ENCODE peak calls at places on chromosomes 2 and 18, in seven cellular contexts. B is HFF-Myc, A is fibroblast of villous mesenchyme, L is BJ, G is adrenal gland, X is foreskin fibroblast, V is colonic mucosa. S is an unnamed sample.

GRCh38 chr2:233209117-233209977 is 42.1 kb upstream of the ATG16L1 start:
- DNase-seq in B (no peak), A (peak), L (no peak), G (no peak), X (no peak), V (no peak), S (peak)

GRCh38 chr2:25286025-25286400 is 55.7 kb downstream of the DNMT3A start:
- DNase-seq in B (no peak), A (no peak), L (no peak), G (no peak), X (no peak), V (peak), S (no peak)

GRCh38 chr2:54370405-54371104 is 85.6 kb upstream of the SPTBN1 start:
- DNase-seq in B (no peak), A (peak), L (no peak), G (peak), X (peak), V (no peak), S (no peak)

GRCh38 chr18:77300579-77300978 is 50.9 kb downstream of the GALR1 start:
- DNase-seq in B (no peak), A (no peak), L (no peak), G (no peak), X (no peak), V (no peak), S (no peak)

GRCh38 chr2:43790118-43790517 is 16.3 kb downstream of the DYNC2LI1 start:
- DNase-seq in B (no peak), A (peak), L (no peak), G (no peak), X (no peak), V (no peak), S (peak)

GRCh38 chr2:191915750-191916149 is 68.9 kb upstream of the CAVIN2 start:
- DNase-seq in B (no peak), A (no peak), L (no peak), G (no peak), X (no peak), V (no peak), S (no peak)

GRCh38 chr18:34862561-34862960 is 152.5 kb downstream of the DTNA start:
- DNase-seq in B (no peak), A (no peak), L (no peak), G (no peak), X (no peak), V (no peak), S (no peak)

GRCh38 chr2:31089645-31090044 is 48.6 kb downstream of the GALNT14 start:
- DNase-seq in B (no peak), A (no peak), L (no peak), G (no peak), X (no peak), V (no peak), S (no peak)

GRCh38 chr2:55620123-55620779 is 2.8 kb upstream of the PPP4R3B start:
- DNase-seq in B (no peak), A (no peak), L (no peak), G (no peak), X (no peak), V (no peak), S (peak)

GRCh38 chr2:120845281-120845680 is 109.6 kb downstream of the GLI2 start:
- DNase-seq in B (no peak), A (no peak), L (no peak), G (no peak), X (no peak), V (peak), S (peak)
- TF ChIP-seq CTCF in B (no peak), A (no peak), L (no peak), G (no peak), X (no peak), V (no peak), S (no peak)

GRCh38 chr2:86434290-86434689 is 6.9 kb upstream of the KDM3A start:
- DNase-seq in B (no peak), A (no peak), L (no peak), G (no peak), X (no peak), V (no peak), S (no peak)
- H3K4me3 ChIP-seq in B (no peak), A (no peak), L (no peak), G (no peak), X (no peak), V (no peak), S (no peak)

GRCh38 chr2:61096438-61096837 is 30.8 kb downstream of the SANBR start:
- DNase-seq in B (no peak), A (no peak), L (no peak), G (no peak), X (no peak), V (no peak), S (no peak)

GRCh38 chr2:61085883-61086282 is 20.2 kb downstream of the SANBR start:
- DNase-seq in B (no peak), A (no peak), L (no peak), G (no peak), X (no peak), V (no peak), S (no peak)

GRCh38 chr2:61089797-61090196 is 24.1 kb downstream of the SANBR start:
- DNase-seq in B (no peak), A (no peak), L (no peak), G (no peak), X (no peak), V (no peak), S (no peak)

GRCh38 chr2:61091485-61091884 is 25.8 kb downstream of the SANBR start:
- DNase-seq in B (no peak), A (no peak), L (no peak), G (no peak), X (no peak), V (no peak), S (no peak)

DNA sequence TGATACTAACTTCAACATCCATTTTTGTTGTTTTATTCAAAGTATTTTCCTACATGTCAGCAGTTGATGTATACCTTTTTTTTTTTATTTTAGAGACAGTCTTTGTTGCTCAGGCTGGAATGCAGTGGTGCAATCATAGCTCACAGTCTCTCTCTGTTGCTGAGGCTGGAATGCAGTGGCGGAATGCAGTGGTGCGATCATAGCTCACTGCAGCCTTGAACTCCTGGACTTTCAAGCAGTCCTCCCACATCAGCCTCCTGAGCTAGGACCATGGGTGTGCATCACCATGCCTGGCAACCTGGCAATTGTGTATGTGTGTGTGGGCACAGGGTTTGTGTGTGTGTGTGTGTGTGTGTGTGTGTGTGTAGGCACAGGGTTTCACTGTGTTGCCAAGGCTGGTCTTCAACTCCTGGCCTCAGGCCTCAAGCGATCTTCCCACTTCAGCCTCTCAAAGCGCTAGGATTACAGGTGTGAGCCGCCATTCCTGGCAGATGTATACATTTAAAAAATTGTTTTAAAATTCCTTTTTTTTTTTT is 24.8 kb downstream of the SANBR start:
- DNase-seq in B (no peak), A (peak), L (no peak), G (no peak), X (peak), V (no peak), S (peak)
- TF ChIP-seq CTCF in B (no peak), A (no peak), L (no peak), G (no peak), X (no peak), V (no peak), S (no peak)

DNA sequence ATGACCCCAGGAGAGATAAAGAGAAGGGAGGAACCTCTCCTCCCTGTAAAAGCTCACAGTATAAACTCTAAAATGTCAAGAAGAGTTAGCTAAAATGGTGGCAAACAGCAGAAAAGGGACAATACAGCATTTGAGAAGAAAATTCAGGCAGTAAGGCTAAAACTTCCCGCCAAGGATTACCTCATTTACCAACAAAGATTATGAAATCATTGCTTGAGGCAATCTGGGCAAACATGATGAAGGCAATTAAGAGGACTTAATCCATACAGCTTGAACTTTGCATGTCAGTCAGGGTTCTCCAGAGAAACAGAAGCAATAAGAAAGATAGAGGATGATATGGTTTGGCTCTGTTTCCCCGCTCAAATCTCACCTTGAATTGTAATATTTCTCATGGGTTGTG is 81.4 kb downstream of the CMPK2 start:
- DNase-seq in B (no peak), A (no peak), L (no peak), G (no peak), X (no peak), V (no peak), S (no peak)
- H3K4me3 ChIP-seq in B (no peak), A (no peak), L (no peak), G (no peak), X (no peak), V (no peak), S (no peak)

DNA sequence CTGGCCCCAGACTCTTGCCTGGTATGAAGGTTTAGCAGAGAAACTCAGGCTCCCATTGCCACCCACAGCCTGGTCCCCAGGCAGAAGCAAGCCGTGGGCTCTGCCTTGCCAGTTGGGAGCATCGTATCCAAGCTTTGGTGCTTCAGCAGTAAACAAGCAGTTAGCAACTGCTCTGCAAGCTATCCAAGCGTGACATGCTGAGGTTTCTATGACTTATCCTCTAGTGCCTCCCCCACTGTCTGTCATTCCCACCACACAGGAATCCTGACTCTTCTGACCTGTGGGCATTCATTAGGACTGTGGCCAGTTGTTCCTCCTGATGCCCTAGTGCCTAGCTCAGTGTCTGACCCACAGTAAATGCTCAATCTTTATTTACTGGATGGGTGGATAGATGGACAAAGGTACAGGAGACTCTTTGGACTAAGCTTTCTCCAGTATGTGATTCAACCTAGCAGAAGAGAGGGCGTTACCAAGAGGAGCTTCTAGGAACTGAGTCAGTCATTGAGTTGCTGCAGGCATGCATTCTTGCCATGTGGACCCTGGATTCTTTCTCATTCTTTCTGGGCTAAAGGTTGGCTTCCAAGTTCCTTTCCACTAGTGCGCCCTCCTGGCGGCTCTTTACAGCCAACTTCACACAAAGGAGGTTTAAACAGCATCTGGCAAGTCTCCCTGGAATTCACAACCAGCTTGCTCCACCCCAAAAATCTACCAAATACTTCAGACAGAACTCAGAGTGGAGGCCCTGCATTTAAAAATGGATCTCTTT is 40.6 kb upstream of the MRPL19 start:
- DNase-seq in B (peak), A (peak), L (peak), G (no peak), X (peak), V (no peak), S (peak)
- TF ChIP-seq CTCF in B (peak), A (no peak), L (peak), G (no peak), X (peak), V (no peak), S (peak)

GRCh38 chr18:12592597-12593127 is 65.2 kb downstream of the SPIRE1 start:
- DNase-seq in B (no peak), A (no peak), L (no peak), G (no peak), X (no peak), V (no peak), S (no peak)
- H3K4me3 ChIP-seq in B (no peak), A (no peak), L (no peak), G (no peak), X (no peak), V (no peak), S (no peak)

GRCh38 chr18:61893971-61894750 is 1.4 kb upstream of the RNF152 start:
- DNase-seq in B (no peak), A (peak), L (no peak), G (peak), X (peak), V (peak), S (peak)
- TF ChIP-seq CTCF in B (no peak), A (peak), L (peak), G (peak), X (no peak), V (no peak), S (peak)

S was measured in fibroblast of pulmonary artery.